ENCODE peak calls at places on chromosomes 12 and 14, in eight cellular contexts. B is CD8-positive, alpha-beta T cell; H is thoracic aorta; O is naive thymus-derived CD4-positive, alpha-beta T cell; P is foreskin fibroblast; W is fibroblast of pulmonary artery; I is WERI-Rb-1; U is body of pancreas. Z is an unnamed sample.

GRCh38 chr12:11108862-11109261 is 16.7 kb upstream of the TAS2R43 start:
- DNase-seq in I (no peak), H (no peak), W (no peak), P (no peak), U (no peak), B (no peak), O (no peak), Z (no peak)

GRCh38 chr14:92591346-92591745 is 77.8 kb downstream of the RIN3 start:
- DNase-seq in B (no peak), I (no peak), U (no peak), O (no peak), H (no peak), W (no peak), P (no peak), Z (no peak)

GRCh38 chr14:67673451-67673850 is 981 bp downstream of the VTI1B start:
- DNase-seq in I (no peak), H (no peak), B (no peak), W (no peak), P (no peak), U (no peak), O (no peak), Z (no peak)

GRCh38 chr14:76090611-76091010 is 61.1 kb upstream of the GPATCH2L start:
- DNase-seq in W (no peak), I (no peak), B (no peak), U (no peak), P (peak), H (no peak), O (no peak), Z (no peak)

GRCh38 chr14:84535491-84535890 is 994.5 kb upstream of the FLRT2 start:
- DNase-seq in B (no peak), W (peak), U (no peak), H (no peak), P (no peak), O (no peak), I (no peak), Z (no peak)

GRCh38 chr14:68824517-68825347 is 31.9 kb upstream of the ZFP36L1 start:
- DNase-seq in O (no peak), W (peak), I (peak), U (peak), H (peak), B (peak), P (peak), Z (peak)

GRCh38 chr12:22529281-22530060 is 14.9 kb downstream of the C2CD5 start:
- DNase-seq in P (peak), H (no peak), U (no peak), W (peak), O (no peak), B (no peak), I (no peak), Z (no peak)

GRCh38 chr12:27305673-27306504 is 26.7 kb upstream of the BMAL2 start:
- DNase-seq in I (no peak), U (no peak), O (no peak), B (no peak), W (peak), P (no peak), H (no peak), Z (peak)

GRCh38 chr12:93785262-93786010 is 108.3 kb downstream of the CRADD start:
- DNase-seq in I (no peak), H (peak), O (peak), P (peak), W (peak), B (peak), U (peak), Z (no peak)

GRCh38 chr12:43758247-43758727 is 303 bp downstream of the PUS7L start:
- DNase-seq in O (no peak), H (no peak), P (no peak), I (peak), B (no peak), U (peak), W (peak), Z (peak)

GRCh38 chr12:19764408-19764807 is 325.1 kb downstream of the AEBP2 start:
- DNase-seq in I (no peak), H (no peak), B (no peak), U (no peak), P (no peak), W (peak), O (no peak), Z (no peak)

GRCh38 chr14:105330491-105330895 is 15.9 kb downstream of the PACS2 start:
- DNase-seq in O (no peak), I (no peak), W (peak), U (no peak), P (peak), B (no peak), H (no peak), Z (no peak)

GRCh38 chr12:10341892-10342509 is 34.3 kb downstream of the KLRD1 start:
- DNase-seq in I (no peak), W (peak), B (no peak), U (no peak), O (no peak), H (no peak), P (no peak), Z (no peak)

GRCh38 chr12:112381421-112381897 is 772 bp downstream of the HECTD4 start:
- DNase-seq in W (no peak), O (peak), I (peak), U (peak), P (no peak), B (peak), H (no peak), Z (no peak)

GRCh38 chr12:21998782-21999181 is 47.2 kb upstream of the CMAS start:
- DNase-seq in W (no peak), H (no peak), I (no peak), O (no peak), P (no peak), U (no peak), B (no peak), Z (no peak)

GRCh38 chr12:31853520-31853919 is 105.7 kb upstream of the RESF1 start:
- DNase-seq in W (peak), P (no peak), B (no peak), O (no peak), I (no peak), H (no peak), U (no peak), Z (no peak)

GRCh38 chr12:92218394-92219077 is 72.9 kb upstream of the BTG1 start:
- DNase-seq in P (no peak), H (no peak), U (no peak), O (no peak), B (no peak), W (peak), I (no peak), Z (no peak)

GRCh38 chr12:113798552-113798951 is 167.6 kb downstream of the RBM19 start:
- DNase-seq in B (no peak), H (no peak), P (no peak), I (no peak), U (no peak), W (no peak), O (no peak), Z (no peak)

GRCh38 chr12:21607701-21608100 is 3.1 kb upstream of the GYS2 start:
- DNase-seq in W (peak), P (peak), H (no peak), O (no peak), I (no peak), B (no peak), U (no peak), Z (no peak)

GRCh38 chr12:120227233-120228040 is 26.5 kb upstream of the RPLP0 start:
- DNase-seq in B (no peak), U (no peak), H (no peak), P (no peak), I (no peak), W (no peak), O (no peak), Z (no peak)

GRCh38 chr14:88834883-88835431 is 10.5 kb downstream of the TTC8 start:
- DNase-seq in H (no peak), W (peak), O (no peak), P (peak), B (no peak), U (no peak), I (no peak), Z (no peak)

GRCh38 chr14:68611611-68612010 is 181.3 kb downstream of the ZFP36L1 start:
- DNase-seq in O (no peak), B (no peak), P (no peak), H (no peak), I (no peak), W (no peak), U (peak), Z (no peak)

GRCh38 chr12:107014050-107014449 is 27.1 kb upstream of the MTERF2 start:
- DNase-seq in O (no peak), U (peak), H (no peak), P (no peak), W (no peak), B (no peak), I (peak), Z (peak)

GRCh38 chr12:81798294-81798693 is 39.1 kb upstream of the PPFIA2 start:
- DNase-seq in I (no peak), O (no peak), P (no peak), H (no peak), B (no peak), U (no peak), W (no peak), Z (no peak)

GRCh38 chr14:58663494-58664111 is 25.8 kb downstream of the DACT1 start:
- DNase-seq in P (peak), I (peak), U (peak), H (no peak), B (no peak), O (no peak), W (peak), Z (no peak)

GRCh38 chr12:30996752-30997151 is 70.2 kb downstream of the TSPAN11 start:
- DNase-seq in I (no peak), O (no peak), P (no peak), B (no peak), W (no peak), U (no peak), H (no peak), Z (no peak)

GRCh38 chr12:72275551-72275950 is 3.4 kb downstream of the TRHDE start:
- DNase-seq in P (no peak), H (no peak), I (no peak), W (no peak), O (no peak), U (no peak), B (no peak), Z (no peak)

GRCh38 chr12:7190268-7191055 is 976 bp downstream of the PEX5 start:
- DNase-seq in U (peak), I (peak), H (peak), W (peak), O (peak), B (peak), P (no peak), Z (no peak)

GRCh38 chr14:55446127-55446736 is 5.8 kb upstream of the TBPL2 start:
- DNase-seq in O (peak), W (peak), B (peak), H (peak), U (peak), I (peak), P (peak), Z (peak)

GRCh38 chr14:93049295-93049694 is 66.4 kb downstream of the ITPK1 start:
- DNase-seq in O (no peak), U (no peak), W (no peak), I (no peak), H (no peak), B (no peak), P (no peak), Z (no peak)

GRCh38 chr12:109783965-109784244 is 49.3 kb downstream of the TRPV4 start:
- DNase-seq in P (no peak), B (no peak), H (no peak), U (no peak), O (no peak), W (no peak), I (no peak), Z (peak)

GRCh38 chr12:29725587-29726320 is 58.0 kb downstream of the TMTC1 start:
- DNase-seq in O (no peak), H (peak), P (no peak), W (peak), U (peak), B (no peak), I (no peak), Z (peak)

GRCh38 chr12:129994634-129995033 is 90.8 kb upstream of the TMEM132D start:
- DNase-seq in U (no peak), I (no peak), O (no peak), B (no peak), P (no peak), W (no peak), H (no peak), Z (no peak)

GRCh38 chr12:28550757-28551381 is 360.6 kb downstream of the CCDC91 start:
- DNase-seq in B (no peak), O (no peak), W (peak), H (no peak), P (peak), U (no peak), I (no peak), Z (no peak)

GRCh38 chr12:123897221-123897620 is 75.4 kb downstream of the CCDC92 start:
- DNase-seq in B (no peak), H (no peak), I (no peak), U (no peak), P (peak), O (no peak), W (peak), Z (no peak)

GRCh38 chr14:64713677-64714076 is 9.5 kb downstream of the PLEKHG3 start:
- DNase-seq in B (no peak), U (no peak), W (no peak), P (no peak), I (no peak), O (no peak), H (no peak), Z (no peak)

GRCh38 chr14:64717870-64718269 is 13.6 kb downstream of the PLEKHG3 start:
- DNase-seq in W (no peak), P (no peak), B (no peak), I (no peak), U (peak), O (no peak), H (no peak), Z (peak)

GRCh38 chr14:64714432-64715025 is 10.3 kb downstream of the PLEKHG3 start:
- DNase-seq in U (no peak), P (no peak), B (no peak), O (no peak), W (no peak), I (no peak), H (no peak), Z (no peak)

GRCh38 chr14:64715628-64716412 is 11.6 kb downstream of the PLEKHG3 start:
- DNase-seq in I (no peak), W (no peak), B (no peak), O (no peak), P (no peak), U (peak), H (no peak), Z (no peak)

DNA sequence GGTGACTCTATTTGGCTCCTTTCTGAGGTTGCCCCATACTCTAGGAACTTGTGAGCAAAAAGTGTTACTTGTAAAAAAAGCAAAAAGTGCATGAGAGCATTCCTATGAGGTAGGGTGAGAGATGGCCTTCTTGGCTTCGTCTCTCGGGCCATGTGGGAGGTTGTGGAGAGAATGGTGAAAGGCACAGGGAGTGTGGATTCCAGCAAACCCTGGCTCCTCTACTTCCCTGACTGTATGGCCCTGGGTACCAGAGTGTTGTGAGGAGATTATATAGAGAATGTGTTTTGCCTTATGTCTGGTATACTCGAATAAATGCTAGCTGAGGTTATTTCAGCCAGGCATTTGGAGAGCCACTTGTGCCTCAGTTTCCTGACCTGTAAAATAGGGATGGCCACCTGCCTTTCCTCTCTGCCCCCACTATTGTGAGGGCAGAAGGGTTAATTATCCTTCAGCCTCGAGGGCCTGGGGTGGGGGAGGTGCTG is 11.0 kb downstream of the PLEKHG3 start:
- DNase-seq in P (no peak), B (no peak), O (no peak), I (no peak), H (no peak), W (no peak), U (no peak), Z (no peak)
- H3K4me3 ChIP-seq in P (no peak), B (no peak), O (no peak), I (no peak), H (peak), W (no peak), U (no peak), Z (no peak)

DNA sequence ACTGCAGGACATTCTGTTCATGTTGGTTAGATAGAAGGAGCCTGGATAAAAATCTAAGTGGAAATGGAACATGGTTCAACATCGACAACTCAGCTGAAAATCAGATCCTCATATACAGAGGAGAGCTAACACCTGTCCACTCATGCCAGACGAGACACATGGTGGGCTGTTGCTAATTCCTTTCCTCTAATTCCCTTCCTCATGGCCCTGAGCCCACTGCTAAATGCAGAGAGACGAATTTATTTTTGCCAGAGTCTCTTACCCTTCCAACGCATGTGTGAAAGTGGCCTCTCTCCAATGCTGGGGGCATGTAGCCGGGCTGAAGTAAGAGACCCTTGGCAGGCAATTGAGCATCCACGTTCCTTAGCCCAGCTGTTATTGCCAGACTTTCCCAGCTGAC is 28.8 kb downstream of the CORO1C start:
- DNase-seq in P (no peak), B (no peak), U (no peak), W (no peak), H (no peak), I (peak), O (no peak), Z (no peak)
- H3K4me3 ChIP-seq in P (no peak), B (no peak), U (no peak), W (no peak), H (no peak), I (peak), O (no peak), Z (no peak)

GRCh38 chr14:28766505-28767238 is at the start of gene FOXG1:
- DNase-seq in I (no peak), W (peak), H (no peak), B (no peak), O (no peak), P (peak), U (no peak), Z (no peak)
- H3K4me3 ChIP-seq in I (peak), W (peak), H (peak), B (no peak), O (no peak), P (peak), U (no peak), Z (no peak)

DNA sequence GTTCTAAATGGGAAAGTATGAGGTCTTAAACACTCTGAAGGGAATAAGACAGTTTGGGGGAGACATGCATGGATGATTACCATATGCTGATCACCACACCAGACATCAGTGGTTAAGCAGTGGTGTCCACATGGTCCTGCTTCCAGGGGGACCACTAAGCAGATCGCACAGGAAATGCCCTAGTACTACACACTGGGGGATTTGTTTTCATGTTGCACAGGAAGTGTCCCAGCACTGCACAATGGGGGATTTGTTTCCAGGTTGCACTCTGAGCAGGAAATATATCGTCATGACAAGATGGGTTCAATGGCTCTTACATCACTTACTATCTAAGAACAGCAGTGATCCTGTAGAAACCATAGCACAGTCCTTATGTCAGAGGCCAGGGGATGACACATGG is 245.5 kb downstream of the BCL11B start:
- DNase-seq in B (no peak), P (no peak), O (no peak), W (no peak), H (no peak), U (no peak), I (no peak), Z (no peak)
- H3K4me3 ChIP-seq in B (no peak), P (no peak), O (no peak), W (no peak), H (no peak), U (no peak), I (no peak), Z (no peak)

GRCh38 chr12:78473136-78473535 is 391.4 kb upstream of the SYT1 start:
- DNase-seq in P (peak), U (no peak), O (no peak), H (no peak), B (no peak), I (no peak), W (peak), Z (no peak)
- H3K4me3 ChIP-seq in P (no peak), U (no peak), O (no peak), H (no peak), B (no peak), I (no peak), W (no peak), Z (no peak)

GRCh38 chr12:16155938-16156337 is 121.5 kb downstream of the SLC15A5 start:
- DNase-seq in W (peak), H (no peak), U (no peak), I (no peak), O (no peak), B (no peak), P (no peak), Z (no peak)
- H3K4me3 ChIP-seq in W (no peak), H (no peak), U (no peak), I (no peak), O (no peak), B (no peak), P (no peak), Z (no peak)

DNA sequence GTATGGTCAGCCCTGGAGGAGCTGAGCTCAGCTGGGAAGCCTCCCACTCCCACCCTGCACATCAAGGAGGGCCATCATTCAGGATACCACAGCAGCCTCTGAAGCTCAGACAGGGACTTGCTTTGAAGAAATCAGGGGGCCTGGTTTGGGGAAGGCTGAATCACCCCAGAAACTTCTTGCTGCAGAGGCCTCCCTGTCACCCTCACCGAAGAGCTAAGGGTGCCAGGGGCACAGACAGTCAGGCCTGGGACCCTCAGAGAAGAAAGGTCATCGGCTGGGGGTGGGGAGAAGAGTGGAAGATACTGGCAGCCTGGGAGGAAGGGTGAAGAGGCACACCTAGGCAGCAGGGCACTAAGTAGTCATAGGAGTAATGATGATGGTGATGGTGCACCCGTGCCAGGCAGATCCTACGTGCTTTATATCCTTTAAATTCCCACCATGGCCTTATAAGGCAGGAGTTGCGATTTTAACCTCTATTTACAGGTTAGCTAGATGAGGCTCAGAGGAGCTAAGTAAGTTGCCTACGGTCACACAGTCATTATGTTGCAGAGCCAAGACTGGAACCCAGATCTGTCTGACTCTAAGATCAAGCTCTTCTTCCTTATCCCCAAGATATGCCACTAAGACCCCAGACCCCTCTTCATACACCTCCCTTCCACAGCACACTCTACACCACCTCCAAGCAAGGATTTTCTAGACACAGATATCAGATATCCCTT is 28.5 kb upstream of the PNMA1 start:
- DNase-seq in B (no peak), P (no peak), H (no peak), U (no peak), I (no peak), W (no peak), O (no peak), Z (no peak)
- H3K4me3 ChIP-seq in B (peak), P (no peak), H (no peak), U (no peak), I (no peak), W (no peak), O (peak), Z (no peak)